ENCODE peak calls at places on chromosomes 4 and X, in nine cellular contexts. I is activated naive CD8-positive, alpha-beta T cell treated with anti-CD3 and anti-CD28 coated beads, Interleukin-2, amount 10 ng/mL, durations not matched to agents 7 days and 5 days; Q is T-helper 9 cell; J is NAMALWA; Z is ascending aorta; W is naive thymus-derived CD8-positive, alpha-beta T cell; A is smooth muscle cell of the brain vasculature; P is D341Med; E is left colon. F is an unnamed sample.

GRCh38 chr4:8700576-8700975 is 108.0 kb downstream of the CPZ start:
- DNase-seq in Q (no peak), A (no peak), P (no peak), I (no peak), Z (no peak), W (no peak), J (no peak), E (no peak), F (no peak)

GRCh38 chr4:1192091-1192492 is 19.7 kb upstream of the SPON2 start:
- DNase-seq in E (peak), Z (peak), W (no peak), A (peak), J (no peak), I (no peak), P (peak), Q (no peak), F (no peak)

GRCh38 chr4:123587983-123588494 is 191.4 kb downstream of the SPRY1 start:
- DNase-seq in Q (no peak), A (peak), W (no peak), Z (peak), P (no peak), J (no peak), E (peak), I (no peak), F (no peak)

GRCh38 chr4:150283689-150284088 is 205.4 kb downstream of the DCLK2 start:
- DNase-seq in E (no peak), J (no peak), A (peak), Q (no peak), W (no peak), P (no peak), I (no peak), Z (no peak), F (no peak)

GRCh38 chrX:455673-456072 is 69.0 kb upstream of the PPP2R3B start:
- DNase-seq in I (no peak), E (no peak), Z (no peak), A (no peak), Q (no peak), P (no peak), J (no peak), W (no peak), F (no peak)

GRCh38 chr4:155597933-155598451 is 68.7 kb upstream of the GUCY1A1 start:
- DNase-seq in Q (no peak), W (no peak), E (no peak), Z (no peak), J (no peak), I (no peak), P (no peak), A (no peak), F (no peak)

GRCh38 chrX:44428989-44429627 is 85.6 kb upstream of the EFHC2 start:
- DNase-seq in Z (no peak), E (no peak), A (no peak), Q (no peak), W (no peak), P (no peak), J (no peak), I (no peak), F (no peak)

GRCh38 chrX:13180807-13181206 is 136.4 kb upstream of the FAM9C start:
- DNase-seq in A (no peak), P (no peak), J (no peak), Q (no peak), E (no peak), W (no peak), Z (no peak), I (no peak), F (peak)

GRCh38 chrX:11465648-11466411 is 172.6 kb downstream of the AMELX start:
- DNase-seq in P (no peak), J (no peak), A (no peak), Q (no peak), E (no peak), W (no peak), Z (no peak), I (no peak), F (no peak)

GRCh38 chr4:186760576-186760975 is 36.9 kb upstream of the FAT1 start:
- DNase-seq in W (no peak), Z (no peak), Q (no peak), P (no peak), E (no peak), I (no peak), J (no peak), A (no peak), F (no peak)

GRCh38 chr4:157287445-157287844 is 66.9 kb downstream of the GRIA2 start:
- DNase-seq in I (no peak), W (no peak), A (no peak), Q (no peak), E (no peak), Z (no peak), P (no peak), J (no peak), F (no peak)

GRCh38 chrX:47831788-47832187 is 4.9 kb upstream of the ZNF81 start:
- DNase-seq in W (peak), I (peak), Z (no peak), E (peak), P (peak), A (no peak), Q (peak), J (peak), F (peak)

GRCh38 chr4:149754526-149754925 is 61.1 kb downstream of the IQCM start:
- DNase-seq in P (no peak), W (no peak), Z (no peak), J (no peak), A (no peak), I (no peak), Q (no peak), E (no peak), F (no peak)

F was measured in T-helper 1 cell.